ENCODE peak calls at places on chromosomes 2 and 18, in five cellular contexts. J, K, W, M and Z are unnamed samples.
A peak's percentile ranks its signal among the peaks of the same experiment; 100 is the strongest.

GRCh38 chr18:42471886-42472285 is 516.9 kb downstream of the PIK3C3 start:
- ATAC-seq in J (no peak), K (no peak), W (no peak), M (no peak), Z (no peak)

GRCh38 chr2:3319134-3319533 is 58.5 kb downstream of the EIPR1 start:
- ATAC-seq in J (no peak), K (no peak), W (no peak), M (no peak), Z (no peak)

GRCh38 chr2:230685165-230685560 is 27.5 kb upstream of the CAB39 start:
- ATAC-seq in J (no peak), K (no peak), W (no peak), M (no peak), Z (no peak)

GRCh38 chr2:203637819-203638167 is 68.6 kb upstream of the CD28 start:
- ATAC-seq in J (no peak), K (no peak), W (no peak), M (no peak), Z (no peak)

GRCh38 chr2:187054501-187055319 is 205.7 kb upstream of the ZSWIM2 start:
- ATAC-seq in J (peak; percentile 63), K (no peak), W (peak; percentile 97), M (peak; percentile 76), Z (no peak)

GRCh38 chr2:162013514-162014205 is 60.4 kb downstream of the DPP4 start:
- ATAC-seq in J (no peak), K (no peak), W (no peak), M (no peak), Z (no peak)

GRCh38 chr2:184596819-184597411 is 1.4 kb upstream of the ZNF804A start:
- ATAC-seq in J (peak; percentile 68), K (no peak), W (peak; percentile 25), M (no peak), Z (no peak)

GRCh38 chr2:96437512-96437911 is 67.6 kb downstream of the NEURL3 start:
- ATAC-seq in J (no peak), K (no peak), W (no peak), M (no peak), Z (no peak)

GRCh38 chr2:180707867-180708205 is 272.6 kb upstream of the UBE2E3 start:
- ATAC-seq in J (no peak), K (no peak), W (no peak), M (no peak), Z (no peak)

GRCh38 chr18:75799449-75800330 is 372.2 kb upstream of the SMIM21 start:
- ATAC-seq in J (no peak), K (no peak), W (no peak), M (no peak), Z (no peak)

GRCh38 chr18:57728941-57729511 is 74.1 kb downstream of the ATP8B1 start:
- ATAC-seq in J (no peak), K (peak; percentile 84), W (no peak), M (no peak), Z (no peak)

GRCh38 chr18:61854578-61854977 is 38.2 kb downstream of the RNF152 start:
- ATAC-seq in J (no peak), K (no peak), W (no peak), M (no peak), Z (no peak)

GRCh38 chr2:187916799-187917198 is 362.6 kb upstream of the TFPI start:
- ATAC-seq in J (no peak), K (no peak), W (no peak), M (no peak), Z (no peak)

GRCh38 chr2:86238354-86238753 is 39.1 kb downstream of the MRPL35 start:
- ATAC-seq in J (peak; percentile 98), K (no peak), W (no peak), M (no peak), Z (no peak)

GRCh38 chr18:42072407-42072806 is 117.4 kb downstream of the PIK3C3 start:
- ATAC-seq in J (no peak), K (no peak), W (no peak), M (no peak), Z (no peak)

GRCh38 chr18:74268933-74269620 is 22.7 kb downstream of the CYB5A start:
- ATAC-seq in J (no peak), K (no peak), W (no peak), M (peak; percentile 80), Z (no peak)

GRCh38 chr2:217445726-217446125 is 557.1 kb downstream of the TNS1 start:
- ATAC-seq in J (no peak), K (peak; percentile 75), W (no peak), M (no peak), Z (no peak)

GRCh38 chr2:223560704-223561435 is 41.3 kb downstream of the SCG2 start:
- ATAC-seq in J (no peak), K (no peak), W (no peak), M (no peak), Z (no peak)

GRCh38 chr2:100070078-100070477 is 72.3 kb downstream of the AFF3 start:
- ATAC-seq in J (no peak), K (no peak), W (no peak), M (no peak), Z (no peak)

GRCh38 chr2:182652326-182652725 is 63.7 kb upstream of the DNAJC10 start:
- ATAC-seq in J (no peak), K (no peak), W (no peak), M (no peak), Z (no peak)

GRCh38 chr2:157053876-157054275 is 203.6 kb upstream of the GALNT5 start:
- ATAC-seq in J (no peak), K (no peak), W (no peak), M (no peak), Z (no peak)

GRCh38 chr2:70369082-70369481 is 67.2 kb upstream of the FAM136A start:
- ATAC-seq in J (no peak), K (no peak), W (no peak), M (no peak), Z (no peak)

GRCh38 chr18:45171575-45172225 is 443.6 kb upstream of the SLC14A2 start:
- ATAC-seq in J (no peak), K (no peak), W (no peak), M (no peak), Z (peak; percentile 74)

GRCh38 chr2:3038636-3039035 is 339.0 kb downstream of the EIPR1 start:
- ATAC-seq in J (no peak), K (no peak), W (no peak), M (no peak), Z (no peak)

GRCh38 chr2:200451506-200451905 is 58.4 kb downstream of the KCTD18 start:
- ATAC-seq in J (peak; percentile 20), K (no peak), W (no peak), M (no peak), Z (no peak)

GRCh38 chr2:42614838-42615237 is 46.4 kb downstream of the MTA3 start:
- ATAC-seq in J (no peak), K (no peak), W (peak; percentile 84), M (no peak), Z (no peak)

GRCh38 chr2:152657042-152657441 is 60.2 kb downstream of the PRPF40A start:
- ATAC-seq in J (peak; percentile 82), K (no peak), W (no peak), M (no peak), Z (no peak)

GRCh38 chr2:183838295-183838694 is 714.1 kb downstream of the NUP35 start:
- ATAC-seq in J (no peak), K (no peak), W (no peak), M (no peak), Z (no peak)

GRCh38 chr2:103293266-103293583 is 531.4 kb downstream of the TMEM182 start:
- ATAC-seq in J (no peak), K (no peak), W (no peak), M (no peak), Z (no peak)

GRCh38 chr18:67467188-67467587 is 49.3 kb downstream of the DSEL start:
- ATAC-seq in J (no peak), K (no peak), W (no peak), M (no peak), Z (no peak)
- TF ChIP-seq EP300 in J (no peak), K (no peak), W (no peak), M (no peak), Z (no peak)

DNA sequence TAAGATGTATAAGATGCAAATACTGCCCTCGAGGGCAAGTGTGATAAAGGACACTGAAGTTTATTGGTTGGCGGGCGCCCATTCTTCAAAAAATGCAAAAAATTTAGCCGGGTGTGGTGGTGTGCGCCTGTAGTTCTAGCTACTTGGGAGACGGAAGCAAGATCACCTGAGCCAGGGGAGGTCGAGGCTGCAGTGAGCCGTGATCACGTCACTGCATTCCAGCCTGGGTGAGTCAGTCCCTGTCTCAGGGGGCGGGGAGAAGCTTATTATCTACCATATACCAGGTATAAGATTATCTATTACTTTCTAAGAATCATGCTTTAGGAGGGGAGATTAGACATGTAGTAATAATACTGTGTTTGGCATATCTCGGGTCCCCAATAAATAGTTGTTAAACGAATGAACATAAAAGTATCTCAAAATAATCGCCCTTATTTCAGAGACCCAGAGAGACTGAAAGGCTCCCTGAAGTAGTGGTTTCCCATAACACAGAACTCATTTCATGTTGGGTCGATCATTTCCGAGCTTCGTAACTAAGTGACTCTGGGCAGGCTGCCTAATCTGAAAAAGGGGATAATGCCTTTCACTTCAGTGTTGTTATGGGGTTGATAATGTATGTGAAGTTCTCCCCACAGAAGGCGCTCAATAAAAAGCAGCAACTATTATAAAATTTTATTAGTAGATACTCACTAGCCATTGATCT is 1.2 kb upstream of the SELENOI start:
- ATAC-seq in J (no peak), K (no peak), W (no peak), M (peak; percentile 42), Z (no peak)
- H3K27ac ChIP-seq in J (peak overlapping the region; percentile 89), K (peak overlapping the region; percentile 85), W (peak overlapping the region; percentile 97), M (peak overlapping the region; percentile 97), Z (peak overlapping the region; percentile 89)

GRCh38 chr2:213129311-213129710 is 22.1 kb downstream of the IKZF2 start:
- ATAC-seq in J (no peak), K (no peak), W (no peak), M (no peak), Z (no peak)
- H3K36me3 ChIP-seq in J (no peaks in the 10 kb centered on the region), K (no peaks in the 10 kb centered on the region), W (no peaks in the 10 kb centered on the region), M (no peaks in the 10 kb centered on the region), Z (no peaks in the 10 kb centered on the region)

GRCh38 chr2:126300348-126300747 is 355.6 kb upstream of the GYPC start:
- ATAC-seq in J (no peak), K (no peak), W (no peak), M (no peak), Z (no peak)

GRCh38 chr2:126302043-126302442 is 353.9 kb upstream of the GYPC start:
- ATAC-seq in J (no peak), K (no peak), W (no peak), M (no peak), Z (no peak)

GRCh38 chr2:126304147-126304546 is 351.8 kb upstream of the GYPC start:
- ATAC-seq in J (no peak), K (no peak), W (no peak), M (no peak), Z (no peak)

DNA sequence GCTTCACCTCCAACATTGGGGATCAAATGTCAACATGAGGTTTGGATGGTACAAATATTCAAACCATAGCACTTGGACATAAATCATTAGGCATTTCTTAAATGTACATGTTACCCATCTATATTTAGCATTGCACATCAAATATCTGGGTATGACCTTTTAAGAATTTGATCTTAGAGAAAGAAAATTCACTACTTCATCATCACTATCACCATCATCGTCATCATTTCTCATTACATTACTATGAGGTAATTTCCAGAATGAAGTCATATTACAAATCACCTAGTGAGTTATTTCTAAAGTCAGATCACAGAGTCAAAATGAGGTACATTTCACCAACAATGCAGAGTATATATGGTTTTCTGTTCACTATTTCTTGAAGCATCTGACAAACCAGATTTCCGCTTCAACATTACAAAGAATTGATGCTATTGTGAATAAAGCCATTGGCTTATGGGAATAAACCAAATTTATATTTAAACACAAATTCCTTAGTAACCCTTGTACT is 356.4 kb upstream of the GYPC start:
- ATAC-seq in J (no peak), K (no peak), W (no peak), M (no peak), Z (no peak)
- TF ChIP-seq EP300 in J (no peak), K (no peak), W (no peak), M (no peak), Z (no peak)

GRCh38 chr2:174901075-174901474 is 104.1 kb downstream of the CHN1 start:
- ATAC-seq in J (peak; percentile 29), K (no peak), W (peak; percentile 55), M (peak; percentile 55), Z (no peak)
- H3K27ac ChIP-seq in J (no peak overlapping the region), K (no peak overlapping the region), W (no peak overlapping the region), M (no peak overlapping the region), Z (no peak overlapping the region)